ENCODE peak calls at places on chromosomes 13 and 19, in ten cellular contexts. One of them, this sample, is unnamed. For H3K36me3, the result is how much of the 10 kb centered on the place peaks cover.

GRCh38 chr13:26721251-26721939 is 39.2 kb downstream of the GPR12 start:
- DNase-seq in PC-3: no peak
- DNase-seq in MM.1S: no peak
- DNase-seq in esophagus squamous epithelium: no peak
- DNase-seq in pancreas: no peak
- DNase-seq in heart left ventricle: no peak
- DNase-seq in Peyer's patch: peak
- DNase-seq in uterus: no peak
- DNase-seq in esophagus muscularis mucosa: peak
- DNase-seq in PC-9: no peak
- DNase-seq in this sample: peak

GRCh38 chr19:16591803-16592556 is 19.8 kb upstream of the SLC35E1 start:
- DNase-seq in uterus: no peak
- DNase-seq in Peyer's patch: no peak
- DNase-seq in heart left ventricle: no peak
- DNase-seq in pancreas: no peak
- DNase-seq in esophagus squamous epithelium: no peak
- DNase-seq in PC-9: no peak
- DNase-seq in MM.1S: no peak
- DNase-seq in esophagus muscularis mucosa: no peak
- DNase-seq in PC-3: peak
- DNase-seq in this sample: no peak

GRCh38 chr19:14005381-14006084 is 587 bp downstream of the RFX1 start:
- DNase-seq in uterus: peak
- DNase-seq in MM.1S: peak
- DNase-seq in Peyer's patch: peak
- DNase-seq in PC-9: peak
- DNase-seq in pancreas: peak
- DNase-seq in PC-3: peak
- DNase-seq in heart left ventricle: peak
- DNase-seq in esophagus muscularis mucosa: peak
- DNase-seq in esophagus squamous epithelium: peak
- DNase-seq in this sample: peak

GRCh38 chr13:69948016-69948415 is 159.6 kb upstream of the ATXN8OS start:
- DNase-seq in Peyer's patch: no peak
- DNase-seq in PC-3: no peak
- DNase-seq in pancreas: no peak
- DNase-seq in uterus: no peak
- DNase-seq in esophagus muscularis mucosa: no peak
- DNase-seq in MM.1S: peak
- DNase-seq in heart left ventricle: no peak
- DNase-seq in PC-9: no peak
- DNase-seq in esophagus squamous epithelium: no peak
- DNase-seq in this sample: peak

GRCh38 chr19:496333-496634 is at the start of gene MADCAM1:
- DNase-seq in esophagus squamous epithelium: no peak
- DNase-seq in heart left ventricle: no peak
- DNase-seq in pancreas: no peak
- DNase-seq in uterus: no peak
- DNase-seq in PC-9: no peak
- DNase-seq in MM.1S: no peak
- DNase-seq in Peyer's patch: no peak
- DNase-seq in PC-3: no peak
- DNase-seq in esophagus muscularis mucosa: no peak
- DNase-seq in this sample: no peak

GRCh38 chr13:53782400-53783030 is 753.9 kb downstream of the OLFM4 start:
- DNase-seq in PC-9: peak
- DNase-seq in Peyer's patch: no peak
- DNase-seq in pancreas: no peak
- DNase-seq in MM.1S: peak
- DNase-seq in heart left ventricle: no peak
- DNase-seq in esophagus muscularis mucosa: no peak
- DNase-seq in uterus: no peak
- DNase-seq in PC-3: peak
- DNase-seq in esophagus squamous epithelium: no peak
- DNase-seq in this sample: no peak

GRCh38 chr13:113034451-113035208 is 65.6 kb downstream of the MCF2L start:
- DNase-seq in PC-9: peak
- DNase-seq in Peyer's patch: peak
- DNase-seq in uterus: peak
- DNase-seq in pancreas: no peak
- DNase-seq in PC-3: peak
- DNase-seq in esophagus squamous epithelium: no peak
- DNase-seq in heart left ventricle: no peak
- DNase-seq in MM.1S: no peak
- DNase-seq in esophagus muscularis mucosa: no peak
- DNase-seq in this sample: no peak

GRCh38 chr19:6717441-6717971 is 2.9 kb downstream of the C3 start:
- DNase-seq in PC-9: no peak
- DNase-seq in MM.1S: no peak
- DNase-seq in Peyer's patch: no peak
- DNase-seq in uterus: no peak
- DNase-seq in esophagus squamous epithelium: no peak
- DNase-seq in pancreas: no peak
- DNase-seq in PC-3: no peak
- DNase-seq in heart left ventricle: no peak
- DNase-seq in esophagus muscularis mucosa: no peak
- DNase-seq in this sample: no peak

GRCh38 chr13:52696566-52696965 is 43.1 kb downstream of the CNMD start:
- DNase-seq in PC-3: no peak
- DNase-seq in Peyer's patch: no peak
- DNase-seq in PC-9: no peak
- DNase-seq in esophagus muscularis mucosa: no peak
- DNase-seq in uterus: no peak
- DNase-seq in heart left ventricle: no peak
- DNase-seq in esophagus squamous epithelium: no peak
- DNase-seq in pancreas: no peak
- DNase-seq in MM.1S: no peak
- DNase-seq in this sample: no peak

GRCh38 chr13:109840201-109840892 is 54.0 kb upstream of the IRS2 start:
- DNase-seq in heart left ventricle: no peak
- DNase-seq in PC-9: peak
- DNase-seq in Peyer's patch: no peak
- DNase-seq in esophagus muscularis mucosa: no peak
- DNase-seq in uterus: no peak
- DNase-seq in esophagus squamous epithelium: no peak
- DNase-seq in MM.1S: no peak
- DNase-seq in PC-3: peak
- DNase-seq in pancreas: no peak
- DNase-seq in this sample: no peak

GRCh38 chr13:92842145-92842544 is 384.5 kb upstream of the GPC6 start:
- DNase-seq in esophagus squamous epithelium: no peak
- DNase-seq in heart left ventricle: no peak
- DNase-seq in PC-9: no peak
- DNase-seq in PC-3: peak
- DNase-seq in MM.1S: no peak
- DNase-seq in uterus: no peak
- DNase-seq in pancreas: no peak
- DNase-seq in Peyer's patch: no peak
- DNase-seq in esophagus muscularis mucosa: no peak
- DNase-seq in this sample: no peak

GRCh38 chr13:41497436-41497835 is 40.1 kb downstream of the RGCC start:
- DNase-seq in Peyer's patch: no peak
- DNase-seq in heart left ventricle: no peak
- DNase-seq in uterus: no peak
- DNase-seq in PC-9: no peak
- DNase-seq in esophagus muscularis mucosa: no peak
- DNase-seq in esophagus squamous epithelium: no peak
- DNase-seq in MM.1S: no peak
- DNase-seq in pancreas: no peak
- DNase-seq in PC-3: no peak
- DNase-seq in this sample: no peak

GRCh38 chr13:25068810-25069209 is 27.1 kb upstream of the PABPC3 start:
- DNase-seq in pancreas: no peak
- DNase-seq in MM.1S: no peak
- DNase-seq in uterus: no peak
- DNase-seq in PC-9: no peak
- DNase-seq in esophagus muscularis mucosa: no peak
- DNase-seq in Peyer's patch: no peak
- DNase-seq in PC-3: no peak
- DNase-seq in heart left ventricle: no peak
- DNase-seq in esophagus squamous epithelium: no peak
- DNase-seq in this sample: no peak
- TF ChIP-seq CTCF in pancreas: no peak
- TF ChIP-seq CTCF in MM.1S: no peak
- TF ChIP-seq CTCF in uterus: no peak
- TF ChIP-seq CTCF in PC-9: no peak
- TF ChIP-seq CTCF in esophagus muscularis mucosa: no peak
- TF ChIP-seq CTCF in Peyer's patch: no peak
- TF ChIP-seq CTCF in PC-3: no peak
- TF ChIP-seq CTCF in heart left ventricle: no peak
- TF ChIP-seq CTCF in esophagus squamous epithelium: no peak
- TF ChIP-seq CTCF in this sample: no peak

DNA sequence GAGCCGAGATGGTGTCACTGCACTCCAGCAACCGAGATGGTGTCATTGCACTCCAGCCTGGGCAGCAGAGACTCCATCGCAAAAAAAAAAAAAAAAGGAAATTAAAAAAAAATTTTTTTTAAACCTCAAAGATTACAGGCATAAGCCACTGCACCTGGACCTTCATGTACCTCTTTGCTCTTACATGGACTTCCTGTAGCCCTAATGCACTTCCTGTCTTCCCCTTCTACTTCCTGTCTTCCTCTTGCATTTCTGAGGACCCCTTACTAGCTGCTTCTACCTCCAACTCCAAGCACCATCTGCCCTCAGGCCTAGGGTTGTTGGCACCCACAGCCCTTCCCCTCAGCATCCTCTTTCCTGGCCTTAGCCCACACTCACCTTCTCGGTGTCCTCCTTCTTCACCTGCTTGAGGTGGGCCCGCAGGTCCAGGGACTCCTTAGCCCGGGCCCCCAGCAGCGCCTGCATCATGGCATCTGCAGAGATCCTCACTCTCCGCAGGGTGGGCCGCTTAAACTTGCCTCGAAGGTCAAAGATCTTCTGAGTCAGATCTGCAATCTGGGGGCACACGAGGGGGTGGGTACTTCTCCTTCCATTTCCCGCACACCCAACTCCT is 3.8 kb downstream of the TNNI3 start:
- DNase-seq in PC-9: no peak
- DNase-seq in heart left ventricle: no peak
- DNase-seq in PC-3: no peak
- DNase-seq in uterus: no peak
- DNase-seq in Peyer's patch: no peak
- DNase-seq in esophagus muscularis mucosa: no peak
- DNase-seq in esophagus squamous epithelium: no peak
- DNase-seq in pancreas: no peak
- DNase-seq in MM.1S: no peak
- DNase-seq in this sample: no peak
- H3K4me3 ChIP-seq in PC-9: no peak
- H3K4me3 ChIP-seq in heart left ventricle: peak
- H3K4me3 ChIP-seq in PC-3: no peak
- H3K4me3 ChIP-seq in uterus: no peak
- H3K4me3 ChIP-seq in Peyer's patch: no peak
- H3K4me3 ChIP-seq in esophagus muscularis mucosa: no peak
- H3K4me3 ChIP-seq in esophagus squamous epithelium: no peak
- H3K4me3 ChIP-seq in pancreas: no peak
- H3K4me3 ChIP-seq in MM.1S: no peak
- H3K4me3 ChIP-seq in this sample: no peak

DNA sequence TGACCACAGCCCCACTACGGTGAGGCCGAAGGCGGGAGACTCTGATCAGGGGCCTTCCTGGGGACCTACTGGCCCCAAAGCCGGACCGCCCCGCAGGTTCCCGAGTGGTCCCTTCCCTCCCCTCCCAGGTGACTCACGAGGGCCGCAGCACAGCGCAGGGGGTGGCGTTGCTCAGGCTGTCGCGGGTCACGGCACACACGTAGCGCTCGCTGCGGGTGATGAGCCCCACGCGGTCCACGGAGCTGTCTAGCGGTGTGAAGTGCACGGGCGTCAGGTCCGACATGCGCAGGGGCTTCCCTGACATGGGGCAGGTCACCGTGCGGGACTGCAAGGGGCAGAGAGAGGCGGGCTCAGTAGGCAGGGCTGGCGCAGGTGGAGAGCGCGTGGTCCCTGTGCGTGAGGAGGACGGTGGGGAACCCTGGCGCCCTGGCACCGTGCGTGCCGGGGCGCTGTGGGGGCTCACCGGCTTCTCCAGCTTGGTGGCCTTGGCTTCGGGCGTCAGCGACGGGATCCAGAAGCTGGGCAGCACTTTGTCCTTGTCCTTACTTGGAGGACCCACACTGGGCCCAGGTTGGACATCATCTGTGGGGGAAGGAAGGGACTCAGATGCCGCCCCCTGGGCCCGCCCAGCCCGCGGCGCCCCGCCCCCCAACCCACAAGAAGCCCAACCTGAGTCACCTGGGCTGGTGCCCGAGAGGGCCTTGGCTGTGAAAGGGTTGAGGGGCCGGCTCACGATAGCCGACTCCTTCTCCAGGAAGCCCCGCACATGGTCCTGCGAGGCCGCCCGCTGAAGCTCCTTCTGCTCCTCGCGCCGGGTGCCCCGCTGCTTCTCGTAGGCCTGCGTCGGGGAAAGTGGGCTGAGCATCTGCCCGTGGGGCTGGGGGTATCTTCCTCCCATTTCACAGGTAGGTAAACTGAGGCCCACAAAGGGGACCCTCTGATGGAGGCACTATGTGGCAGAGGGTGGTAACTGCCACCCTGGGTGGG is 23.7 kb downstream of the NOSIP start:
- DNase-seq in MM.1S: no peak
- DNase-seq in Peyer's patch: peak
- DNase-seq in esophagus squamous epithelium: no peak
- DNase-seq in PC-9: no peak
- DNase-seq in heart left ventricle: no peak
- DNase-seq in uterus: no peak
- DNase-seq in pancreas: peak
- DNase-seq in esophagus muscularis mucosa: no peak
- DNase-seq in PC-3: no peak
- DNase-seq in this sample: no peak
- H3K36me3 ChIP-seq in MM.1S: under half
- H3K36me3 ChIP-seq in Peyer's patch: under half
- H3K36me3 ChIP-seq in esophagus squamous epithelium: half or more
- H3K36me3 ChIP-seq in PC-9: under half
- H3K36me3 ChIP-seq in heart left ventricle: under half
- H3K36me3 ChIP-seq in uterus: under half
- H3K36me3 ChIP-seq in pancreas: under half
- H3K36me3 ChIP-seq in esophagus muscularis mucosa: half or more
- H3K36me3 ChIP-seq in PC-3: under half
- H3K36me3 ChIP-seq in this sample: under half

DNA sequence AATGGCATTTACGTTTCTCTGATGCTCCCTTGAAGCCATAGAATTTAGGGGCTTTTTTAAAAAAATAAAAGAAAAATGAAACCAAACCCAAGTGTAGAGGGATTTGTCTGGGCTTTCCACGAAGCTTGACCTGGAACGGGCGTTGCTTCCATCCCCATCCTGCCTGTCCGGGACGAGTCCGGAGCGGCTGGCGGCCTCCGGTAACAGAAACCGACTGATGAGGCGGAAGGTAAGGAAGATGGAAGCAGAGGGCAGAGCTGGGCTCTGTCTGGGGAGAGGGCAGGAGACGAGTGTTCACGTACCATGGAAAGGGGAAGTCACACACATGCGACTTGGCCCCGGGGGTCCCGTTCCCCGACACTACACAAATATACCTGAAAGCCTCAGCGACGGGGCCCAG is 34.3 kb downstream of the BTBD2 start:
- DNase-seq in heart left ventricle: no peak
- DNase-seq in uterus: no peak
- DNase-seq in PC-9: no peak
- DNase-seq in esophagus squamous epithelium: no peak
- DNase-seq in pancreas: no peak
- DNase-seq in Peyer's patch: no peak
- DNase-seq in MM.1S: no peak
- DNase-seq in esophagus muscularis mucosa: no peak
- DNase-seq in PC-3: no peak
- DNase-seq in this sample: no peak
- TF ChIP-seq CTCF in heart left ventricle: no peak
- TF ChIP-seq CTCF in uterus: no peak
- TF ChIP-seq CTCF in PC-9: no peak
- TF ChIP-seq CTCF in esophagus squamous epithelium: no peak
- TF ChIP-seq CTCF in pancreas: no peak
- TF ChIP-seq CTCF in Peyer's patch: no peak
- TF ChIP-seq CTCF in MM.1S: no peak
- TF ChIP-seq CTCF in esophagus muscularis mucosa: no peak
- TF ChIP-seq CTCF in PC-3: no peak
- TF ChIP-seq CTCF in this sample: no peak

This sample was measured in GM06990.